ENCODE peak calls at places on chromosomes 6 and 20, in six cellular contexts. One of them, this sample, is unnamed.

GRCh38 chr6:130766239-130767144 is 60.7 kb upstream of the SMLR1 start:
- DNase-seq in Peyer's patch: no peak
- DNase-seq in AG04450: no peak
- DNase-seq in right lobe of liver: no peak
- DNase-seq in SJCRH30: no peak
- DNase-seq in HL-60: no peak
- DNase-seq in this sample: no peak

GRCh38 chr20:44181611-44182010 is 5.4 kb downstream of the JPH2 start:
- DNase-seq in Peyer's patch: no peak
- DNase-seq in AG04450: no peak
- DNase-seq in right lobe of liver: no peak
- DNase-seq in SJCRH30: peak
- DNase-seq in HL-60: no peak
- DNase-seq in this sample: no peak

GRCh38 chr20:5222919-5223634 is 93.7 kb downstream of the PROKR2 start:
- DNase-seq in Peyer's patch: peak
- DNase-seq in AG04450: peak
- DNase-seq in right lobe of liver: peak
- DNase-seq in SJCRH30: peak
- DNase-seq in HL-60: peak
- DNase-seq in this sample: peak

GRCh38 chr6:28922841-28923317 is 906 bp downstream of the TRIM27 start:
- DNase-seq in Peyer's patch: peak
- DNase-seq in AG04450: no peak
- DNase-seq in right lobe of liver: peak
- DNase-seq in SJCRH30: peak
- DNase-seq in HL-60: no peak
- DNase-seq in this sample: peak

GRCh38 chr20:40536866-40537265 is 152.2 kb downstream of the MAFB start:
- DNase-seq in Peyer's patch: no peak
- DNase-seq in AG04450: no peak
- DNase-seq in right lobe of liver: no peak
- DNase-seq in SJCRH30: no peak
- DNase-seq in HL-60: no peak
- DNase-seq in this sample: no peak

GRCh38 chr20:13353261-13353945 is 132.3 kb downstream of the ISM1 start:
- DNase-seq in Peyer's patch: no peak
- DNase-seq in AG04450: no peak
- DNase-seq in right lobe of liver: no peak
- DNase-seq in SJCRH30: no peak
- DNase-seq in HL-60: no peak
- DNase-seq in this sample: no peak

GRCh38 chr6:21402368-21402767 is 191.2 kb upstream of the SOX4 start:
- DNase-seq in Peyer's patch: no peak
- DNase-seq in AG04450: peak
- DNase-seq in right lobe of liver: no peak
- DNase-seq in SJCRH30: no peak
- DNase-seq in HL-60: peak
- DNase-seq in this sample: no peak

GRCh38 chr6:149037026-149037734 is 280.3 kb upstream of the TAB2 start:
- DNase-seq in Peyer's patch: no peak
- DNase-seq in AG04450: peak
- DNase-seq in right lobe of liver: no peak
- DNase-seq in SJCRH30: peak
- DNase-seq in HL-60: no peak
- DNase-seq in this sample: no peak

GRCh38 chr6:166575190-166575589 is 11.3 kb downstream of the RAMACL start:
- DNase-seq in Peyer's patch: no peak
- DNase-seq in AG04450: no peak
- DNase-seq in right lobe of liver: no peak
- DNase-seq in SJCRH30: no peak
- DNase-seq in HL-60: no peak
- DNase-seq in this sample: no peak

GRCh38 chr6:28589952-28590340 is 64.3 kb downstream of the GPX5 start:
- DNase-seq in Peyer's patch: no peak
- DNase-seq in AG04450: no peak
- DNase-seq in right lobe of liver: no peak
- DNase-seq in SJCRH30: no peak
- DNase-seq in HL-60: no peak
- DNase-seq in this sample: no peak

GRCh38 chr6:37658121-37658520 is 39.6 kb downstream of the MDGA1 start:
- DNase-seq in Peyer's patch: no peak
- DNase-seq in AG04450: no peak
- DNase-seq in right lobe of liver: no peak
- DNase-seq in SJCRH30: no peak
- DNase-seq in HL-60: no peak
- DNase-seq in this sample: no peak

GRCh38 chr20:40008177-40008576 is 680.9 kb downstream of the MAFB start:
- DNase-seq in Peyer's patch: no peak
- DNase-seq in AG04450: no peak
- DNase-seq in right lobe of liver: peak
- DNase-seq in SJCRH30: no peak
- DNase-seq in HL-60: no peak
- DNase-seq in this sample: no peak

GRCh38 chr20:35954907-35955251 is 577 bp upstream of the SCAND1 start:
- DNase-seq in Peyer's patch: peak
- DNase-seq in AG04450: no peak
- DNase-seq in right lobe of liver: no peak
- DNase-seq in SJCRH30: no peak
- DNase-seq in HL-60: no peak
- DNase-seq in this sample: no peak

GRCh38 chr6:133973109-133973971 is 20.3 kb downstream of the TBPL1 start:
- DNase-seq in Peyer's patch: no peak
- DNase-seq in AG04450: peak
- DNase-seq in right lobe of liver: no peak
- DNase-seq in SJCRH30: peak
- DNase-seq in HL-60: no peak
- DNase-seq in this sample: peak

GRCh38 chr20:40771848-40772247 is 82.8 kb upstream of the MAFB start:
- DNase-seq in Peyer's patch: no peak
- DNase-seq in AG04450: no peak
- DNase-seq in right lobe of liver: no peak
- DNase-seq in SJCRH30: no peak
- DNase-seq in HL-60: no peak
- DNase-seq in this sample: no peak

GRCh38 chr20:19412254-19412653 is 199.8 kb downstream of the SLC24A3 start:
- DNase-seq in Peyer's patch: no peak
- DNase-seq in AG04450: no peak
- DNase-seq in right lobe of liver: no peak
- DNase-seq in SJCRH30: no peak
- DNase-seq in HL-60: no peak
- DNase-seq in this sample: no peak

GRCh38 chr6:163944897-163945296 is 530.4 kb downstream of the QKI start:
- DNase-seq in Peyer's patch: no peak
- DNase-seq in AG04450: no peak
- DNase-seq in right lobe of liver: no peak
- DNase-seq in SJCRH30: peak
- DNase-seq in HL-60: no peak
- DNase-seq in this sample: no peak

GRCh38 chr6:100023798-100024197 is 29.8 kb upstream of the MCHR2 start:
- DNase-seq in Peyer's patch: no peak
- DNase-seq in AG04450: no peak
- DNase-seq in right lobe of liver: no peak
- DNase-seq in SJCRH30: no peak
- DNase-seq in HL-60: no peak
- DNase-seq in this sample: no peak

GRCh38 chr20:316316-317068 is 8.9 kb upstream of the SOX12 start:
- DNase-seq in Peyer's patch: no peak
- DNase-seq in AG04450: no peak
- DNase-seq in right lobe of liver: no peak
- DNase-seq in SJCRH30: no peak
- DNase-seq in HL-60: no peak
- DNase-seq in this sample: no peak

GRCh38 chr20:19935842-19936241 is 81.3 kb upstream of the NAA20 start:
- DNase-seq in Peyer's patch: no peak
- DNase-seq in AG04450: no peak
- DNase-seq in right lobe of liver: no peak
- DNase-seq in SJCRH30: no peak
- DNase-seq in HL-60: no peak
- DNase-seq in this sample: no peak

GRCh38 chr6:16514249-16514648 is 247.0 kb downstream of the ATXN1 start:
- DNase-seq in Peyer's patch: no peak
- DNase-seq in AG04450: peak
- DNase-seq in right lobe of liver: no peak
- DNase-seq in SJCRH30: peak
- DNase-seq in HL-60: no peak
- DNase-seq in this sample: no peak

GRCh38 chr6:36386495-36387439 is 702 bp downstream of the ETV7 start:
- DNase-seq in Peyer's patch: no peak
- DNase-seq in AG04450: peak
- DNase-seq in right lobe of liver: peak
- DNase-seq in SJCRH30: peak
- DNase-seq in HL-60: no peak
- DNase-seq in this sample: no peak

GRCh38 chr20:10433623-10434466 is at the start of gene MKKS:
- DNase-seq in Peyer's patch: peak
- DNase-seq in AG04450: peak
- DNase-seq in right lobe of liver: peak
- DNase-seq in SJCRH30: peak
- DNase-seq in HL-60: peak
- DNase-seq in this sample: peak

GRCh38 chr6:93073811-93074210 is 345.5 kb downstream of the EPHA7 start:
- DNase-seq in Peyer's patch: no peak
- DNase-seq in AG04450: no peak
- DNase-seq in right lobe of liver: no peak
- DNase-seq in SJCRH30: no peak
- DNase-seq in HL-60: no peak
- DNase-seq in this sample: no peak

GRCh38 chr6:31462026-31462963 is 35.6 kb upstream of the MICB start:
- DNase-seq in Peyer's patch: no peak
- DNase-seq in AG04450: no peak
- DNase-seq in right lobe of liver: no peak
- DNase-seq in SJCRH30: no peak
- DNase-seq in HL-60: no peak
- DNase-seq in this sample: no peak

GRCh38 chr6:41508479-41508878 is 37.7 kb upstream of the FOXP4 start:
- DNase-seq in Peyer's patch: no peak
- DNase-seq in AG04450: no peak
- DNase-seq in right lobe of liver: no peak
- DNase-seq in SJCRH30: no peak
- DNase-seq in HL-60: no peak
- DNase-seq in this sample: no peak

GRCh38 chr6:111250743-111251406 is 163.6 kb downstream of the SLC16A10 start:
- DNase-seq in Peyer's patch: no peak
- DNase-seq in AG04450: no peak
- DNase-seq in right lobe of liver: no peak
- DNase-seq in SJCRH30: no peak
- DNase-seq in HL-60: no peak
- DNase-seq in this sample: no peak

GRCh38 chr6:93142382-93142781 is 277.0 kb downstream of the EPHA7 start:
- DNase-seq in Peyer's patch: no peak
- DNase-seq in AG04450: no peak
- DNase-seq in right lobe of liver: no peak
- DNase-seq in SJCRH30: no peak
- DNase-seq in HL-60: no peak
- DNase-seq in this sample: no peak

GRCh38 chr20:40990542-40991120 is 38.0 kb upstream of the TOP1 start:
- DNase-seq in Peyer's patch: peak
- DNase-seq in AG04450: peak
- DNase-seq in right lobe of liver: peak
- DNase-seq in SJCRH30: peak
- DNase-seq in HL-60: peak
- DNase-seq in this sample: peak

GRCh38 chr20:61882716-61883615 is 182.7 kb downstream of the TAF4 start:
- DNase-seq in Peyer's patch: no peak
- DNase-seq in AG04450: no peak
- DNase-seq in right lobe of liver: no peak
- DNase-seq in SJCRH30: no peak
- DNase-seq in HL-60: no peak
- DNase-seq in this sample: peak

GRCh38 chr20:4708856-4709255 is 12.9 kb upstream of the PRND start:
- DNase-seq in Peyer's patch: no peak
- DNase-seq in AG04450: no peak
- DNase-seq in right lobe of liver: no peak
- DNase-seq in SJCRH30: no peak
- DNase-seq in HL-60: no peak
- DNase-seq in this sample: no peak

GRCh38 chr6:159074120-159074684 is 29.4 kb upstream of the TAGAP start:
- DNase-seq in Peyer's patch: no peak
- DNase-seq in AG04450: no peak
- DNase-seq in right lobe of liver: no peak
- DNase-seq in SJCRH30: peak
- DNase-seq in HL-60: no peak
- DNase-seq in this sample: no peak
- H3K4me3 ChIP-seq in Peyer's patch: no peak
- H3K4me3 ChIP-seq in AG04450: peak
- H3K4me3 ChIP-seq in right lobe of liver: peak
- H3K4me3 ChIP-seq in SJCRH30: peak
- H3K4me3 ChIP-seq in HL-60: no peak
- H3K4me3 ChIP-seq in this sample: no peak

DNA sequence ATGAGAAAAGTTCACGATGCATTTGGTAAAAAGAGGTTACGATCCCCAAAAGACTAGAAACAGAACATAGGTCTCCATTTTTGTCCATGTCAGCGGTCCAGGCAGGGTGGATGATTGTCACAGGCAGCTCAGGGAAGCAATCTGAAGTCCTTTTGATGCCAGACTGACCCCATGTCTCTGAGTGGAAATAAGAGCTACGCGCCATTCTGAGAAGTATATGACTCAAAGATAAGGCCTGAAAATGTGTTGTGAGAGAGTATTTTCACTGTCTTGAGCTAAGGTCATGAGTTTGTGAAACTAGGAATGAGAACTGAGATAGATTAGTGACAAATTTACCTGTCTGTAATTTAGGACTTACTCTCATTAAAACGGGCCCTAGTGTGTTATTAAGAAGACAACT is 69.5 kb downstream of the LYRM4 start:
- DNase-seq in Peyer's patch: no peak
- DNase-seq in AG04450: no peak
- DNase-seq in right lobe of liver: no peak
- DNase-seq in SJCRH30: no peak
- DNase-seq in HL-60: no peak
- DNase-seq in this sample: no peak
- H3K27ac ChIP-seq in Peyer's patch: no peak
- H3K27ac ChIP-seq in AG04450: peak
- H3K27ac ChIP-seq in right lobe of liver: no peak
- H3K27ac ChIP-seq in SJCRH30: no peak
- H3K27ac ChIP-seq in HL-60: no peak
- H3K27ac ChIP-seq in this sample: no peak

GRCh38 chr6:113047932-113048331 is 700.8 kb downstream of the RFPL4B start:
- DNase-seq in Peyer's patch: no peak
- DNase-seq in AG04450: no peak
- DNase-seq in right lobe of liver: no peak
- DNase-seq in SJCRH30: no peak
- DNase-seq in HL-60: no peak
- DNase-seq in this sample: no peak
- H3K4me3 ChIP-seq in Peyer's patch: no peak
- H3K4me3 ChIP-seq in AG04450: no peak
- H3K4me3 ChIP-seq in right lobe of liver: no peak
- H3K4me3 ChIP-seq in SJCRH30: no peak
- H3K4me3 ChIP-seq in HL-60: no peak
- H3K4me3 ChIP-seq in this sample: no peak

DNA sequence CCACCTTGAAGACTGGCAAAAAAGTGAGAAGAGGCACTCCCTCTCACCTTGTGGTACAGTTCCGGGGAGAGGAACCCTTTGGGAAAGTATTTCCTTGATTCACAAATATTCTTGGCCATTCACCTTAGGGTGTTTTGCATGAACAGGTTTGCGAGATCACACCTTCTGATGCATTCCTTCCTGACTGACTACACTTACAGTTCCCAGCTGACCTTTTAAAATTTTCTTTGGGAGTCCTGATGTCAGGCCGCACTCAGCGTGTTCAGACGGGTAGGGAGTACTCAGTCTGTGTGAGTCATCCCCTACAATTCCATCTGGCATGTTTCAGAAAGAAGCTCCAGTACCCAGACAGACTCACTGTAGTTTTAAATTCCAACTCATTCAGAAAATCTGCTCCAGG is 1.7 kb downstream of the ADGRF4 start:
- DNase-seq in Peyer's patch: no peak
- DNase-seq in AG04450: no peak
- DNase-seq in right lobe of liver: no peak
- DNase-seq in SJCRH30: no peak
- DNase-seq in HL-60: no peak
- DNase-seq in this sample: no peak
- H3K27ac ChIP-seq in Peyer's patch: no peak
- H3K27ac ChIP-seq in AG04450: no peak
- H3K27ac ChIP-seq in right lobe of liver: no peak
- H3K27ac ChIP-seq in SJCRH30: no peak
- H3K27ac ChIP-seq in HL-60: no peak
- H3K27ac ChIP-seq in this sample: no peak